ENCODE peak calls at places on chromosomes 11 and 22, in five cellular contexts. M is GM13977, Z is left cardiac atrium, O is fibroblast of lung, K is HAP-1. P is an unnamed sample.

GRCh38 chr11:118277312-118277711 is 13.2 kb upstream of the MPZL2 start:
- DNase-seq in Z (no peak), K (no peak), O (no peak), M (no peak), P (peak; percentile 55)

GRCh38 chr11:26947379-26947844 is 46.5 kb upstream of the FIBIN start:
- DNase-seq in O (peak; percentile 100), K (no peak), M (no peak), Z (peak; percentile 38), P (no peak)

GRCh38 chr11:76033699-76034098 is 172.6 kb downstream of the WNT11 start:
- DNase-seq in K (no peak), M (no peak), Z (no peak), O (no peak), P (no peak)

GRCh38 chr11:60992842-60993409 is 21.4 kb downstream of the CD6 start:
- DNase-seq in Z (no peak), O (no peak), K (no peak), M (no peak), P (no peak)

GRCh38 chr11:130904380-130904779 is 11.9 kb downstream of the SNX19 start:
- DNase-seq in O (peak; percentile 42), K (no peak), Z (no peak), M (no peak), P (no peak)

GRCh38 chr11:11817957-11818356 is 23.8 kb upstream of the USP47 start:
- DNase-seq in O (no peak), M (no peak), Z (no peak), K (no peak), P (no peak)

GRCh38 chr11:8372641-8373381 is 109.1 kb upstream of the LMO1 start:
- DNase-seq in M (no peak), K (no peak), Z (no peak), O (no peak), P (no peak)

GRCh38 chr22:29954203-29954855 is 71.4 kb downstream of the MTMR3 start:
- DNase-seq in K (no peak), O (no peak), Z (no peak), M (no peak), P (no peak)

GRCh38 chr11:119797137-119797611 is 68.2 kb upstream of the NECTIN1 start:
- DNase-seq in K (no peak), Z (peak; percentile 4), M (no peak), O (no peak), P (no peak)

GRCh38 chr22:46673677-46674236 is 53.6 kb downstream of the GRAMD4 start:
- DNase-seq in K (no peak), O (no peak), M (no peak), Z (no peak), P (no peak)

GRCh38 chr22:44125421-44125820 is 55.3 kb upstream of the PARVG start:
- DNase-seq in K (no peak), M (no peak), Z (no peak), O (no peak), P (no peak)

GRCh38 chr11:95985174-95985808 is 61.4 kb upstream of the MTMR2 start:
- DNase-seq in M (no peak), O (peak; percentile 47), K (no peak), Z (no peak), P (no peak)

GRCh38 chr11:5291207-5291838 is 10.4 kb downstream of the OR51B4 start:
- DNase-seq in K (no peak), O (peak; percentile 70), M (peak; percentile 59), Z (no peak), P (no peak)

GRCh38 chr22:42547562-42547961 is 6.2 kb upstream of the SERHL2 start:
- DNase-seq in M (no peak), O (no peak), Z (no peak), K (no peak), P (no peak)

GRCh38 chr11:45155058-45155551 is 8.7 kb downstream of the PRDM11 start:
- DNase-seq in O (no peak), K (no peak), M (no peak), Z (peak; percentile 68), P (no peak)

GRCh38 chr11:1876361-1877063 is 15.2 kb downstream of the PRR33 start:
- DNase-seq in M (no peak), Z (peak; percentile 58), K (no peak), O (peak; percentile 91), P (peak; percentile 63)

GRCh38 chr11:74592063-74592440 is 330 bp upstream of the POLD3 start:
- DNase-seq in Z (no peak), M (no peak), K (no peak), O (no peak), P (no peak)

GRCh38 chr11:65429069-65429681 is 6.6 kb downstream of the NEAT1 start:
- DNase-seq in K (no peak), M (no peak), Z (no peak), O (peak; percentile 81), P (no peak)

GRCh38 chr11:74449369-74449931 is 17.9 kb downstream of the KCNE3 start:
- DNase-seq in Z (no peak), M (peak; percentile 63), K (peak; percentile 79), O (peak; percentile 84), P (peak; percentile 81)

GRCh38 chr11:36945384-36945783 is 347.3 kb upstream of the RAG2 start:
- DNase-seq in K (peak; percentile 41), M (no peak), O (peak; percentile 13), Z (no peak), P (no peak)

GRCh38 chr11:37110383-37110782 is 512.3 kb upstream of the RAG2 start:
- DNase-seq in K (no peak), Z (no peak), M (no peak), O (no peak), P (peak; percentile 2)

GRCh38 chr11:101133190-101133589 is 3.6 kb upstream of the PGR start:
- DNase-seq in M (no peak), K (no peak), Z (no peak), O (no peak), P (no peak)

GRCh38 chr11:45339754-45340519 is 53.8 kb upstream of the SYT13 start:
- DNase-seq in K (peak; percentile 87), M (peak; percentile 90), Z (peak; percentile 95), O (peak; percentile 87), P (peak; percentile 95)

GRCh38 chr11:23311986-23312940 is 452.0 kb upstream of the CCDC179 start:
- DNase-seq in M (no peak), Z (no peak), O (peak; percentile 28), K (no peak), P (no peak)

GRCh38 chr11:83195176-83195531 is 1.6 kb downstream of the ANKRD42 start:
- DNase-seq in K (no peak), O (no peak), M (no peak), Z (no peak), P (no peak)

GRCh38 chr22:31895317-31896133 is 48.8 kb upstream of the YWHAH start:
- DNase-seq in M (no peak), Z (no peak), O (no peak), K (no peak), P (no peak)

GRCh38 chr11:72100462-72100861 is 2.6 kb downstream of the LAMTOR1 start:
- DNase-seq in K (no peak), Z (no peak), M (no peak), O (no peak), P (no peak)

GRCh38 chr11:122076721-122077120 is 39.3 kb downstream of the BLID start:
- DNase-seq in O (no peak), Z (no peak), M (no peak), K (no peak), P (no peak)

GRCh38 chr11:65793625-65794400 is 7.0 kb downstream of the OVOL1 start:
- DNase-seq in O (no peak), Z (no peak), M (no peak), K (no peak), P (no peak)

GRCh38 chr11:118715837-118716260 is 36.4 kb upstream of the TREH start:
- DNase-seq in K (peak; percentile 12), Z (no peak), M (no peak), O (no peak), P (peak; percentile 70)

GRCh38 chr22:38034278-38034882 is 22.8 kb upstream of the PICK1 start:
- DNase-seq in M (no peak), Z (peak; percentile 72), O (peak; percentile 91), K (peak; percentile 24), P (no peak)

GRCh38 chr11:122791836-122792235 is 46.5 kb upstream of the CRTAM start:
- DNase-seq in M (no peak), Z (no peak), O (peak; percentile 71), K (no peak), P (no peak)

GRCh38 chr22:39527481-39527961 is 5.0 kb downstream of the RPS19BP1 start:
- DNase-seq in Z (no peak), K (no peak), O (no peak), M (no peak), P (peak; percentile 80)

GRCh38 chr11:100863080-100863581 is 176.0 kb downstream of the ARHGAP42 start:
- DNase-seq in K (peak; percentile 34), M (no peak), Z (no peak), O (peak; percentile 78), P (no peak)

GRCh38 chr22:39183991-39184585 is 31.6 kb upstream of the CBX7 start:
- DNase-seq in O (peak; percentile 80), K (no peak), Z (peak; percentile 54), M (peak; percentile 6), P (no peak)

P was measured in Caco-2.